ENCODE peak calls at places on chromosomes 6 and 20, in six cellular contexts. I is fibroblast of lung; O is endothelial cell of umbilical vein; X is ovary; Z is endodermal cell; V is naive thymus-derived CD4-positive, alpha-beta T cell. G is an unnamed sample. For H3K9me3 and H3K36me3, the result is how much of the 10 kb centered on the place peaks cover.

GRCh38 chr6:154276810-154277577 is 79.6 kb downstream of the IPCEF1 start:
- DNase-seq in V (peak), O (peak), Z (no peak), X (no peak), I (peak), G (no peak)

GRCh38 chr6:14453712-14454466 is 336.3 kb downstream of the CD83 start:
- DNase-seq in O (no peak), Z (no peak), I (no peak), V (no peak), X (no peak), G (no peak)

GRCh38 chr6:36666726-36667591 is 11.6 kb upstream of the CDKN1A start:
- DNase-seq in O (peak), V (no peak), I (peak), X (peak), Z (peak), G (peak)

GRCh38 chr6:36028088-36028886 is 679 bp downstream of the MAPK14 start:
- DNase-seq in V (no peak), Z (peak), X (peak), I (peak), O (peak), G (peak)

GRCh38 chr6:129184808-129185366 is 301.9 kb downstream of the LAMA2 start:
- DNase-seq in I (peak), Z (no peak), V (no peak), X (no peak), O (no peak), G (no peak)

GRCh38 chr6:52263709-52264320 is 19.5 kb upstream of the IL17F start:
- DNase-seq in V (peak), X (peak), Z (peak), O (peak), I (peak), G (peak)

GRCh38 chr6:89385156-89385667 is 26.9 kb downstream of the RRAGD start:
- DNase-seq in Z (no peak), O (peak), I (no peak), X (no peak), V (no peak), G (peak)

GRCh38 chr6:1394591-1395463 is 5.5 kb downstream of the FOXF2 start:
- DNase-seq in V (no peak), O (no peak), I (peak), X (no peak), Z (peak), G (no peak)

GRCh38 chr20:47031028-47031427 is 136.4 kb downstream of the EYA2 start:
- DNase-seq in X (no peak), V (no peak), I (no peak), O (no peak), Z (no peak), G (no peak)

GRCh38 chr6:17178301-17178700 is 76.5 kb downstream of the STMND1 start:
- DNase-seq in X (no peak), Z (no peak), I (no peak), V (no peak), O (no peak), G (no peak)

GRCh38 chr6:71168233-71168765 is 120.3 kb upstream of the OGFRL1 start:
- DNase-seq in Z (no peak), I (no peak), O (no peak), X (no peak), V (no peak), G (no peak)

GRCh38 chr6:141988954-141989705 is 143.6 kb upstream of the GJE1 start:
- DNase-seq in X (no peak), O (peak), V (peak), Z (peak), I (peak), G (no peak)

GRCh38 chr20:23148721-23149570 is 62.8 kb upstream of the CD93 start:
- DNase-seq in O (no peak), I (no peak), V (no peak), X (no peak), Z (peak), G (no peak)

GRCh38 chr20:1321654-1321939 is 7.3 kb downstream of the SDCBP2 start:
- DNase-seq in V (no peak), Z (no peak), X (no peak), I (no peak), O (no peak), G (no peak)
- H3K9me3 ChIP-seq in V (under half), Z (under half), X (under half), I (under half), O (under half), G (under half)

GRCh38 chr20:39605361-39605760 is 643.2 kb downstream of the DHX35 start:
- DNase-seq in Z (no peak), X (no peak), O (no peak), V (no peak), I (no peak), G (no peak)
- H3K36me3 ChIP-seq in Z (under half), X (under half), O (under half), V (under half), I (under half), G (under half)

GRCh38 chr6:111591370-111591900 is 14.2 kb downstream of the TRAF3IP2 start:
- DNase-seq in O (peak), V (no peak), X (peak), Z (no peak), I (peak), G (peak)

GRCh38 chr6:111590209-111590955 is 15.3 kb downstream of the TRAF3IP2 start:
- DNase-seq in X (no peak), I (peak), O (no peak), V (no peak), Z (no peak), G (no peak)

GRCh38 chr6:111591901-111592461 is 13.7 kb downstream of the TRAF3IP2 start:
- DNase-seq in V (no peak), X (no peak), I (no peak), O (no peak), Z (no peak), G (no peak)

GRCh38 chr6:111593516-111593824 is 12.2 kb downstream of the TRAF3IP2 start:
- DNase-seq in X (no peak), Z (no peak), O (no peak), V (no peak), I (no peak), G (no peak)

DNA sequence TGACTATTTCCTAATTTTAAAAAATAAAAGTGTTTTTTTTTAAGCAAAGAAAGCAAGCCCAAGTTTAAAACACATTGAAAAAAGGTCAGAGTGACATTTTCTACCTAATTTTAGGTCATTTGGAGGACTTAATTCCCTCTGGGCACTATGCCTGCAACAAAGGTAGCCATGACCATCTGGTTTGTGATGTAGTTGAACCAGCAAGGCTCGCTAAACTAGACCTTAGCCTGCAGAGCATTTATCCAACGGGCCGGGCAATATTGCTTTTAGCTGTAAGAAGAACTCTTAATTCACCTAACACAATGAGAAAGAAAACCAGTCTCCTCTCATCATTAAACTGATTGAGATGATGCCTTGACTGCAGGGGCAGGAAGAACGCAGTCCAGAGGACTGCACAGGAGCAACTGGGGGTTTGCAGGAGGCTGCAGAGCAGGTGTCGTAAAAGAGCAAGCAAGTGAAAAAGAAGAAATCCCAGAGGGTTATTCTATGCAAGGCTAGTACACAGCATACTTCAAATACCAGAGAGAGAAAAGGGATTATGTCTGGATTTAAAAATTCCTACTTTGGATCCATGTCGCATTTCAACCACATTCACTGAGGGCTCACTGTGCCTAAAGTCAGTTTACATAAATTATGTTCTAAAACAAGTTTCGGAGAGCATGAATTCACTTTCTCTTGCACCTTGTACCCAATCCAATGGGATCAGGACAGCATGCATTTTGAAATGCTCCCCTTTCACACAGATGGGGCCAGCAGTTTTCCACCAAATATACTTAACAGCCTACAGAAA is 12.8 kb downstream of the TRAF3IP2 start:
- DNase-seq in X (no peak), Z (no peak), O (no peak), V (no peak), I (no peak), G (no peak)
- H3K27ac ChIP-seq in X (no peak), Z (no peak), O (no peak), V (no peak), I (peak), G (peak)

DNA sequence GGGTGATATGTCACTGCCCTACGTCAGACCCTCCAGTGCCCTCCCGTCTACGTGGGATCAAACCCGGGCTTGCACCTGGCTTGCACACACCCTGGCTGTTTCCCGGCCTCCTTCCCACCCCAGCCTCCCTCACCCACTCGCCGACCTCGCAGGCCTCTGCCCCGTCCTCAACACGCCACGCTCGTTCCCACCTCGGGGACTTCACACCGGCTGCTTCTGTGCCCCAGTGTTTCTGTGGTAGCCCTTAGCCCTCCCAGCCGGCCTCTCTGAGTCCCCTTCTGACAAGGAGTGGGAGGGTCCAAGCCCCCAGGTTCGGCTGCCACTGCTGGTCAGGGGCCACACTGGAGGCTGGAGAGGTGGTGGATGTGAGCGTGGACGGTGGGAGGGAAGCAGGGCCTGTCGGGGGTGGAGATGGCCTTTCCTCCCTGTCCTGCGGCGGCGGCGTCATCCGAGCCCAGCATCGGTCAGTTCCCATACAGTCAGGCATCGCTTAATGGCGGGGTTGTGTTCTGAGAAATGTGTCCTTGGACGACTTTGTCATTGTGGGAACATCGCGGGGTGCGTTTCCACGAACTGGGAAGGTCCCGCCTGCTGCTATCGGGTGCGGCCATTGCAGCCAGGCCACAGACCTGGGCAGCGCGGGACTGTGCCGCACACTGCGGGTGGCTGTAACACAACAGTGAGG is 11.4 kb upstream of the KIF25 start:
- DNase-seq in I (no peak), V (no peak), Z (no peak), O (no peak), X (no peak), G (no peak)
- H3K9me3 ChIP-seq in I (under half), V (under half), Z (under half), O (under half), X (under half), G (under half)

DNA sequence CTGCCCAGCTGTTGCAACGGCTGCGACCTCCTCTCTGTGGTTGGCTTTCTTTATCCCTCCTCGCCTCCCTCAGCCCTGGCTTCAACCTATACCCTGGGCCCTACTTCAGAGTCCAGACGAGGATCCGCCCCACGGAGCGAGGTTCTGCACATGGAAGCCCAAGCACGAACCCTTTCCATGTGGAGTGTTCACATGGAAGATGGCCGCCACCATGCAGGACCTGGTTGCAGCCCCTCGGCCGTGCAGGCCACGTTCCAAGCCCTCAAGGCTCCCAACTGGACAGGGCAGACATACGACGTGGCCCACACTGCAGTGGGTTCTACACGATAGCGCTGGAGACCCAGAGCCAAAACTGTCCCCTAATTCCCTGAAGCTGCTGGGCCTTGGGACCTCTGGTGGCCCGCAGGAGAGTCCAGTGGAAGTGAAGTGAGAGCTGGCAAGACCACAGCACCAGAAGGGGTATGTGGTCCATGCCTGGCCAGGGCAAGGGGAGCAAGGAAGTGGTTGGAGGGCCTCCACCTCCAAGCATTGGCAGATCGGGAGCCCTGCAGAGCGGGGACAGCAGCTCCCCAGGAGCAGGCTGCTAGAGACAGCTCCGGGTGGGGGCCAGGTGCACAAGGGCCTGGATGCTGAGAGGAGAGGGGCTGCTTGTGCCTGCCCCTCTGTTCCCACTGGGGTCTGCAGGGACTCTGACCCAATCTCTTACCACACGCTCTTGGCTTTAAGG is 69.8 kb downstream of the GINS1 start:
- DNase-seq in V (no peak), O (no peak), I (no peak), X (no peak), Z (no peak), G (no peak)
- H3K36me3 ChIP-seq in V (under half), O (under half), I (under half), X (under half), Z (half or more), G (under half)

GRCh38 chr20:2759603-2760360 is 40.6 kb downstream of the CPXM1 start:
- DNase-seq in V (no peak), X (no peak), O (no peak), I (no peak), Z (peak), G (no peak)
- H3K27ac ChIP-seq in V (no peak), X (no peak), O (no peak), I (no peak), Z (no peak), G (no peak)

G was measured in uterus.